ENCODE peak calls at places on chromosomes 3 and 15, in four cellular contexts. One of them, this sample, is unnamed.

GRCh38 chr3:94515983-94516382 is 453.1 kb downstream of the NSUN3 start:
- DNase-seq in endothelial cell: no peak
- DNase-seq in endodermal cell: no peak
- DNase-seq in GM13976: no peak
- DNase-seq in this sample: no peak

GRCh38 chr3:192194081-192194480 is 533.3 kb downstream of the FGF12 start:
- DNase-seq in GM13976: no peak
- DNase-seq in endothelial cell: no peak
- DNase-seq in endodermal cell: no peak
- DNase-seq in this sample: no peak

GRCh38 chr15:99213187-99213811 is 36.1 kb downstream of the TTC23 start:
- DNase-seq in GM13976: peak; percentile 70
- DNase-seq in endothelial cell: peak; percentile 77
- DNase-seq in endodermal cell: peak; percentile 91
- DNase-seq in this sample: peak; percentile 74

GRCh38 chr15:49215768-49216739 is 46.0 kb downstream of the GALK2 start:
- DNase-seq in endothelial cell: no peak
- DNase-seq in endodermal cell: peak; percentile 63
- DNase-seq in GM13976: peak; percentile 17
- DNase-seq in this sample: no peak

GRCh38 chr3:155870945-155871745 is 695 bp downstream of the GMPS start:
- DNase-seq in GM13976: peak; percentile 70
- DNase-seq in endodermal cell: peak; percentile 78
- DNase-seq in endothelial cell: peak; percentile 44
- DNase-seq in this sample: peak; percentile 62

GRCh38 chr3:185582236-185582635 is 3.9 kb upstream of the SENP2 start:
- DNase-seq in endothelial cell: no peak
- DNase-seq in GM13976: no peak
- DNase-seq in endodermal cell: peak; percentile 84
- DNase-seq in this sample: no peak

GRCh38 chr3:14077310-14077709 is 47.4 kb downstream of the CHCHD4 start:
- DNase-seq in GM13976: no peak
- DNase-seq in endothelial cell: no peak
- DNase-seq in endodermal cell: no peak
- DNase-seq in this sample: no peak

GRCh38 chr3:15117011-15117410 is 18.1 kb upstream of the RBSN start:
- DNase-seq in endodermal cell: no peak
- DNase-seq in GM13976: no peak
- DNase-seq in endothelial cell: no peak
- DNase-seq in this sample: no peak

GRCh38 chr3:58414538-58415197 is 19.0 kb downstream of the PDHB start:
- DNase-seq in endodermal cell: peak; percentile 75
- DNase-seq in GM13976: peak; percentile 51
- DNase-seq in endothelial cell: peak; percentile 42
- DNase-seq in this sample: peak; percentile 34

GRCh38 chr3:107525954-107526305 is 3.2 kb downstream of the BBX start:
- DNase-seq in endothelial cell: no peak
- DNase-seq in endodermal cell: no peak
- DNase-seq in GM13976: no peak
- DNase-seq in this sample: no peak

GRCh38 chr3:8638994-8639393 is 5.6 kb downstream of the SSUH2 start:
- DNase-seq in endodermal cell: no peak
- DNase-seq in GM13976: no peak
- DNase-seq in endothelial cell: no peak
- DNase-seq in this sample: no peak

GRCh38 chr3:194554488-194555098 is 67.8 kb upstream of the ATP13A3 start:
- DNase-seq in endodermal cell: no peak
- DNase-seq in GM13976: no peak
- DNase-seq in endothelial cell: no peak
- DNase-seq in this sample: no peak

GRCh38 chr3:21722301-21722700 is 28.7 kb downstream of the ZNF385D start:
- DNase-seq in endodermal cell: no peak
- DNase-seq in GM13976: no peak
- DNase-seq in endothelial cell: no peak
- DNase-seq in this sample: no peak

GRCh38 chr3:141436180-141436579 is 50.6 kb upstream of the RASA2 start:
- DNase-seq in GM13976: no peak
- DNase-seq in endodermal cell: no peak
- DNase-seq in endothelial cell: no peak
- DNase-seq in this sample: no peak

GRCh38 chr3:127289646-127290575 is 2.1 kb upstream of the PRR20G start:
- DNase-seq in endothelial cell: no peak
- DNase-seq in endodermal cell: no peak
- DNase-seq in GM13976: no peak
- DNase-seq in this sample: no peak

GRCh38 chr15:64311566-64311965 is 44.4 kb downstream of the CSNK1G1 start:
- DNase-seq in endothelial cell: no peak
- DNase-seq in endodermal cell: no peak
- DNase-seq in GM13976: no peak
- DNase-seq in this sample: no peak

GRCh38 chr3:157360044-157360443 is 76.6 kb upstream of the PTX3 start:
- DNase-seq in endodermal cell: no peak
- DNase-seq in endothelial cell: no peak
- DNase-seq in GM13976: no peak
- DNase-seq in this sample: no peak

GRCh38 chr15:76905855-76906254 is 715 bp upstream of the SCAPER start:
- DNase-seq in GM13976: no peak
- DNase-seq in endothelial cell: no peak
- DNase-seq in endodermal cell: no peak
- DNase-seq in this sample: no peak

GRCh38 chr3:111252795-111253194 is 181.2 kb downstream of the NECTIN3 start:
- DNase-seq in endothelial cell: no peak
- DNase-seq in GM13976: no peak
- DNase-seq in endodermal cell: peak; percentile 57
- DNase-seq in this sample: no peak

GRCh38 chr3:154781595-154781994 is 298.5 kb upstream of the MME start:
- DNase-seq in GM13976: no peak
- DNase-seq in endothelial cell: no peak
- DNase-seq in endodermal cell: no peak
- DNase-seq in this sample: no peak

GRCh38 chr3:139555249-139555648 is 15.7 kb upstream of the RBP1 start:
- DNase-seq in endothelial cell: no peak
- DNase-seq in GM13976: no peak
- DNase-seq in endodermal cell: no peak
- DNase-seq in this sample: no peak

GRCh38 chr15:73787621-73788020 is 34.5 kb upstream of the INSYN1 start:
- DNase-seq in GM13976: no peak
- DNase-seq in endodermal cell: no peak
- DNase-seq in endothelial cell: no peak
- DNase-seq in this sample: no peak

GRCh38 chr3:53043738-53044137 is 2.1 kb downstream of the SFMBT1 start:
- DNase-seq in endodermal cell: no peak
- DNase-seq in endothelial cell: no peak
- DNase-seq in GM13976: no peak
- DNase-seq in this sample: no peak

GRCh38 chr3:24829011-24829581 is 334.4 kb upstream of the THRB start:
- DNase-seq in GM13976: peak; percentile 19
- DNase-seq in endothelial cell: peak; percentile 58
- DNase-seq in endodermal cell: peak; percentile 87
- DNase-seq in this sample: peak; percentile 84

GRCh38 chr3:119639494-119640350 is 20.7 kb downstream of the POPDC2 start:
- DNase-seq in GM13976: no peak
- DNase-seq in endothelial cell: no peak
- DNase-seq in endodermal cell: no peak
- DNase-seq in this sample: no peak

GRCh38 chr3:119628816-119629445 is 31.2 kb downstream of the PLA1A start:
- DNase-seq in GM13976: no peak
- DNase-seq in endothelial cell: no peak
- DNase-seq in endodermal cell: no peak
- DNase-seq in this sample: no peak

GRCh38 chr3:95226437-95226836 is 1163.6 kb downstream of the NSUN3 start:
- DNase-seq in endothelial cell: no peak
- DNase-seq in endodermal cell: no peak
- DNase-seq in GM13976: no peak
- DNase-seq in this sample: no peak

GRCh38 chr3:147298511-147298982 is 107.8 kb downstream of the ZIC4 start:
- DNase-seq in endodermal cell: no peak
- DNase-seq in endothelial cell: no peak
- DNase-seq in GM13976: no peak
- DNase-seq in this sample: no peak

GRCh38 chr3:79344876-79345871 is 422.6 kb downstream of the ROBO1 start:
- DNase-seq in endodermal cell: no peak
- DNase-seq in GM13976: no peak
- DNase-seq in endothelial cell: no peak
- DNase-seq in this sample: no peak

GRCh38 chr3:12170207-12170606 is 11.5 kb upstream of the TIMP4 start:
- DNase-seq in GM13976: no peak
- DNase-seq in endodermal cell: no peak
- DNase-seq in endothelial cell: no peak
- DNase-seq in this sample: no peak

GRCh38 chr3:83435173-83435572 is 1523.6 kb upstream of the CADM2 start:
- DNase-seq in endodermal cell: peak; percentile 62
- DNase-seq in endothelial cell: peak; percentile 17
- DNase-seq in GM13976: no peak
- DNase-seq in this sample: peak; percentile 42

GRCh38 chr3:136891934-136892855 is 30.2 kb downstream of the NCK1 start:
- DNase-seq in GM13976: no peak
- DNase-seq in endothelial cell: no peak
- DNase-seq in endodermal cell: no peak
- DNase-seq in this sample: no peak

GRCh38 chr15:60412807-60413597 is 15.2 kb upstream of the ANXA2 start:
- DNase-seq in endothelial cell: no peak
- DNase-seq in GM13976: no peak
- DNase-seq in endodermal cell: peak; percentile 58
- DNase-seq in this sample: no peak

GRCh38 chr3:66302288-66302687 is 81.5 kb downstream of the SLC25A26 start:
- DNase-seq in GM13976: no peak
- DNase-seq in endothelial cell: no peak
- DNase-seq in endodermal cell: no peak
- DNase-seq in this sample: no peak

GRCh38 chr3:45473841-45474240 is 85.5 kb downstream of the LARS2 start:
- DNase-seq in endodermal cell: no peak
- DNase-seq in GM13976: no peak
- DNase-seq in endothelial cell: no peak
- DNase-seq in this sample: no peak

DNA sequence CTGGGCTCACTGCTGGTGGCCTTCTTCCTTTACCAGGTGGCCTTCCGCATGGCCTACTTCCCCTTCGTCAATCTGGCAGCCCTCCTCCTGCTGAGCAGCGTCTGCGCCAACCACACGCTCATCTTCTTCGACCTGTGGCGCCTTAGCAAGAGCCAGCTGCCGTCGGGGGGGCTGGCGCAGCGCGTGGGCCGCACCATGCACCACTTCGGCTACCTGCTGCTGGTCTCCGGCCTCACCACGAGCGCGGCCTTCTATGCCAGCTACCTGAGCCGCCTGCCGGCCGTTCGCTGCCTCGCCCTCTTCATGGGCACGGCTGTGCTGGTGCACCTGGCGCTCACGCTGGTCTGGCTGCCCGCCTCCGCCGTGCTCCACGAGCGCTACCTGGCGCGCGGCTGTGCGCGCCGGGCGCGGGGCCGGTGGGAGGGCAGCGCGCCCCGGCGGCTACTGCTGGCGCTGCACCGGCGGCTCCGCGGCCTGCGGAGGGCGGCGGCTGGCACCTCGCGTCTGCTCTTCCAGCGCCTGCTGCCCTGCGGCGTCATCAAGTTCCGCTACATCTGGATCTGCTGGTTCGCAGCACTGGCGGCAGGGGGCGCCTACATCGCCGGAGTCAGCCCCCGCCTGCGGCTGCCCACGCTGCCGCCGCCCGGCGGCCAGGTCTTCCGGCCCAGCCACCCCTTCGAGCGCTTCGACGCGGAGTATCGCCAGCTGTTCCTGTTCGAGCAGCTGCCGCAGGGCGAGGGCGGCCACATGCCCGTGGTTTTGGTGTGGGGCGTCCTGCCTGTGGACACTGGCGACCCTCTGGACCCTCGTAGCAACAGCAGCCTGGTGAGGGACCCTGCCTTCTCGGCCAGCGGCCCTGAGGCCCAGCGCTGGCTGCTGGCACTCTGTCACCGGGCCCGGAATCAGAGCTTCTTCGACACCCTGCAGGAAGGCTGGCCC is 9.9 kb downstream of the DISP2 start:
- DNase-seq in endothelial cell: peak; percentile 88
- DNase-seq in GM13976: peak; percentile 93
- DNase-seq in endodermal cell: peak; percentile 96
- DNase-seq in this sample: peak; percentile 88
- TF ChIP-seq CTCF in endothelial cell: peak; percentile 81
- TF ChIP-seq CTCF in GM13976: peak; percentile 83
- TF ChIP-seq CTCF in endodermal cell: peak; percentile 90
- TF ChIP-seq CTCF in this sample: peak; percentile 72

GRCh38 chr3:145266368-145266767 is 894.6 kb downstream of the PLOD2 start:
- DNase-seq in GM13976: no peak
- DNase-seq in endodermal cell: no peak
- DNase-seq in endothelial cell: no peak
- DNase-seq in this sample: no peak
- TF ChIP-seq CTCF in GM13976: no peak
- TF ChIP-seq CTCF in endodermal cell: peak; percentile 61
- TF ChIP-seq CTCF in endothelial cell: no peak
- TF ChIP-seq CTCF in this sample: no peak

GRCh38 chr15:70604671-70605070 is 158.7 kb downstream of the UACA start:
- DNase-seq in endothelial cell: no peak
- DNase-seq in endodermal cell: peak; percentile 75
- DNase-seq in GM13976: no peak
- DNase-seq in this sample: no peak
- TF ChIP-seq CTCF in endothelial cell: no peak
- TF ChIP-seq CTCF in endodermal cell: peak; percentile 51
- TF ChIP-seq CTCF in GM13976: no peak
- TF ChIP-seq CTCF in this sample: no peak

GRCh38 chr3:184178522-184179138 is 4.0 kb downstream of the AP2M1 start:
- DNase-seq in endodermal cell: no peak
- DNase-seq in GM13976: no peak
- DNase-seq in endothelial cell: no peak
- DNase-seq in this sample: no peak
- TF ChIP-seq CTCF in endodermal cell: no peak
- TF ChIP-seq CTCF in GM13976: no peak
- TF ChIP-seq CTCF in endothelial cell: no peak
- TF ChIP-seq CTCF in this sample: no peak

GRCh38 chr15:51289290-51289689 is 49.1 kb downstream of the CYP19A1 start:
- DNase-seq in GM13976: no peak
- DNase-seq in endodermal cell: no peak
- DNase-seq in endothelial cell: no peak
- DNase-seq in this sample: no peak

GRCh38 chr15:51284871-51285270 is 53.5 kb downstream of the CYP19A1 start:
- DNase-seq in endothelial cell: no peak
- DNase-seq in GM13976: no peak
- DNase-seq in endodermal cell: no peak
- DNase-seq in this sample: no peak

GRCh38 chr15:51283026-51283425 is 55.4 kb downstream of the CYP19A1 start:
- DNase-seq in endothelial cell: no peak
- DNase-seq in endodermal cell: no peak
- DNase-seq in GM13976: peak; percentile 42
- DNase-seq in this sample: no peak

GRCh38 chr15:51288143-51289065 is 50.0 kb downstream of the CYP19A1 start:
- DNase-seq in endodermal cell: no peak
- DNase-seq in endothelial cell: no peak
- DNase-seq in GM13976: no peak
- DNase-seq in this sample: no peak

GRCh38 chr15:51286816-51287215 is 51.6 kb downstream of the CYP19A1 start:
- DNase-seq in endothelial cell: no peak
- DNase-seq in GM13976: peak; percentile 42
- DNase-seq in endodermal cell: peak; percentile 53
- DNase-seq in this sample: no peak
- TF ChIP-seq CTCF in endothelial cell: no peak
- TF ChIP-seq CTCF in GM13976: peak; percentile 15
- TF ChIP-seq CTCF in endodermal cell: peak; percentile 72
- TF ChIP-seq CTCF in this sample: no peak

This sample was measured in nephron progenitor cell.